ENCODE peak calls at places on chromosomes 13 and 19, in seven cellular contexts. G is SK-N-SH, H is GM12878, R is H1, B is HepG2, Z is K562, P is HCT116. V is an unnamed sample.

GRCh38 chr19:19656451-19657396 is 6.8 kb downstream of the ATP13A1 start:
- DNase-seq in H (no peak), B (no peak), R (no peak), P (no peak), Z (no peak), G (peak), V (no peak)

GRCh38 chr13:58687130-58687529 is 1055.6 kb downstream of the PCDH17 start:
- DNase-seq in P (no peak), G (peak), B (no peak), H (no peak), Z (no peak), R (no peak), V (no peak)

GRCh38 chr19:19575411-19575810 is 37.3 kb downstream of the CILP2 start:
- DNase-seq in G (no peak), P (no peak), R (no peak), H (no peak), B (no peak), Z (no peak), V (no peak)

GRCh38 chr13:113089693-113090414 is 15.7 kb upstream of the F7 start:
- DNase-seq in R (no peak), G (no peak), P (no peak), B (no peak), H (no peak), Z (no peak), V (no peak)

GRCh38 chr13:46179576-46180368 is 2.2 kb downstream of the LCP1 start:
- DNase-seq in R (no peak), H (no peak), B (no peak), G (no peak), Z (peak), P (no peak), V (no peak)

GRCh38 chr13:100069278-100069677 is 19.6 kb upstream of the PCCA start:
- DNase-seq in R (no peak), Z (no peak), P (no peak), B (no peak), G (no peak), H (no peak), V (no peak)

GRCh38 chr13:113749507-113749906 is 9.5 kb upstream of the TMEM255B start:
- DNase-seq in Z (no peak), B (no peak), H (no peak), R (no peak), G (no peak), P (no peak), V (no peak)

GRCh38 chr19:6276447-6276846 is 3.3 kb downstream of the MLLT1 start:
- DNase-seq in P (no peak), G (peak), B (no peak), R (no peak), H (no peak), Z (peak), V (no peak)

GRCh38 chr19:46720516-46721239 is 3.8 kb upstream of the PRKD2 start:
- DNase-seq in B (no peak), G (no peak), R (no peak), Z (no peak), H (no peak), P (no peak), V (no peak)

GRCh38 chr19:27966390-27966816 is 1246.5 kb downstream of the UQCRFS1 start:
- DNase-seq in H (no peak), B (no peak), P (no peak), R (no peak), G (peak), Z (no peak), V (peak)

GRCh38 chr19:5147074-5147970 is 178.4 kb downstream of the KDM4B start:
- DNase-seq in P (no peak), B (no peak), R (no peak), G (no peak), H (no peak), Z (no peak), V (no peak)

GRCh38 chr13:26629260-26629659 is 71.8 kb downstream of the WASF3 start:
- DNase-seq in Z (no peak), H (no peak), G (no peak), B (peak), P (no peak), R (no peak), V (peak)

GRCh38 chr19:10505583-10506229 is 2.5 kb upstream of the KEAP1 start:
- DNase-seq in R (no peak), P (peak), H (no peak), G (peak), B (peak), Z (peak), V (no peak)

GRCh38 chr19:35207391-35207871 is 21.1 kb downstream of the FAM187B start:
- DNase-seq in Z (no peak), H (no peak), G (no peak), B (no peak), R (no peak), P (no peak), V (no peak)

GRCh38 chr19:7941895-7942596 is 1.4 kb downstream of the TIMM44 start:
- DNase-seq in G (no peak), H (no peak), B (no peak), Z (no peak), P (no peak), R (no peak), V (no peak)

GRCh38 chr13:102907016-102907756 is 61.4 kb downstream of the ERCC5 start:
- DNase-seq in H (peak), R (no peak), Z (no peak), P (no peak), B (no peak), G (no peak), V (no peak)

GRCh38 chr19:37817180-37817911 is 38.0 kb upstream of the ZNF573 start:
- DNase-seq in G (peak), H (no peak), B (no peak), R (peak), Z (peak), P (no peak), V (no peak)

GRCh38 chr19:48470856-48471255 is 1.7 kb downstream of the CYTH2 start:
- DNase-seq in B (no peak), G (no peak), R (no peak), Z (no peak), H (no peak), P (no peak), V (no peak)

GRCh38 chr13:33615436-33615835 is 202.5 kb upstream of the RFC3 start:
- DNase-seq in H (no peak), P (no peak), G (peak), R (no peak), B (no peak), Z (no peak), V (peak)

GRCh38 chr19:40586611-40587010 is 9.9 kb downstream of the SHKBP1 start:
- DNase-seq in B (no peak), P (no peak), R (no peak), G (no peak), H (no peak), Z (no peak), V (no peak)

GRCh38 chr13:31351376-31351775 is 151.6 kb downstream of the B3GLCT start:
- DNase-seq in G (no peak), R (no peak), H (no peak), B (no peak), Z (no peak), P (no peak), V (no peak)

GRCh38 chr13:67107973-67108372 is 122.2 kb downstream of the PCDH9 start:
- DNase-seq in Z (no peak), H (no peak), G (no peak), B (no peak), R (no peak), P (no peak), V (no peak)

GRCh38 chr13:31267126-31267784 is 67.5 kb downstream of the B3GLCT start:
- DNase-seq in G (no peak), Z (no peak), B (no peak), H (no peak), R (no peak), P (no peak), V (no peak)

GRCh38 chr19:579111-579841 is 6.9 kb downstream of the BSG start:
- DNase-seq in Z (no peak), H (no peak), G (no peak), R (no peak), B (no peak), P (no peak), V (no peak)

GRCh38 chr13:51620165-51620983 is 36.1 kb downstream of the WDFY2 start:
- DNase-seq in R (no peak), B (peak), P (no peak), H (no peak), G (no peak), Z (no peak), V (no peak)

GRCh38 chr13:36157475-36157874 is 26.3 kb upstream of the DCLK1 start:
- DNase-seq in Z (no peak), R (no peak), H (no peak), P (no peak), B (no peak), G (no peak), V (no peak)

GRCh38 chr19:2711937-2712205 is 9.3 kb downstream of the DIRAS1 start:
- DNase-seq in R (no peak), P (no peak), Z (no peak), H (no peak), B (no peak), G (no peak), V (no peak)

GRCh38 chr13:72960541-72960940 is 98.3 kb upstream of the KLF5 start:
- DNase-seq in P (no peak), H (no peak), G (no peak), Z (no peak), R (no peak), B (peak), V (peak)

GRCh38 chr13:30141773-30142501 is 165.4 kb downstream of the KATNAL1 start:
- DNase-seq in G (no peak), B (no peak), H (no peak), Z (no peak), P (no peak), R (no peak), V (no peak)

GRCh38 chr19:35345671-35346111 is 2.0 kb upstream of the FFAR1 start:
- DNase-seq in G (no peak), R (no peak), H (no peak), P (no peak), Z (no peak), B (no peak), V (no peak)

GRCh38 chr13:95229855-95230254 is 71.4 kb downstream of the ABCC4 start:
- DNase-seq in H (no peak), B (no peak), G (no peak), R (no peak), Z (no peak), P (no peak), V (no peak)

GRCh38 chr13:109875746-109876145 is 89.4 kb upstream of the IRS2 start:
- DNase-seq in P (no peak), B (no peak), H (no peak), R (no peak), G (no peak), Z (no peak), V (no peak)

GRCh38 chr13:109873351-109874123 is 87.2 kb upstream of the IRS2 start:
- DNase-seq in R (no peak), Z (no peak), P (no peak), G (no peak), B (no peak), H (no peak), V (no peak)

GRCh38 chr13:109872864-109873263 is 86.5 kb upstream of the IRS2 start:
- DNase-seq in Z (no peak), P (no peak), B (no peak), H (no peak), G (no peak), R (no peak), V (no peak)

GRCh38 chr13:109874444-109874920 is 88.1 kb upstream of the IRS2 start:
- DNase-seq in R (no peak), G (no peak), Z (no peak), P (no peak), H (no peak), B (no peak), V (no peak)

DNA sequence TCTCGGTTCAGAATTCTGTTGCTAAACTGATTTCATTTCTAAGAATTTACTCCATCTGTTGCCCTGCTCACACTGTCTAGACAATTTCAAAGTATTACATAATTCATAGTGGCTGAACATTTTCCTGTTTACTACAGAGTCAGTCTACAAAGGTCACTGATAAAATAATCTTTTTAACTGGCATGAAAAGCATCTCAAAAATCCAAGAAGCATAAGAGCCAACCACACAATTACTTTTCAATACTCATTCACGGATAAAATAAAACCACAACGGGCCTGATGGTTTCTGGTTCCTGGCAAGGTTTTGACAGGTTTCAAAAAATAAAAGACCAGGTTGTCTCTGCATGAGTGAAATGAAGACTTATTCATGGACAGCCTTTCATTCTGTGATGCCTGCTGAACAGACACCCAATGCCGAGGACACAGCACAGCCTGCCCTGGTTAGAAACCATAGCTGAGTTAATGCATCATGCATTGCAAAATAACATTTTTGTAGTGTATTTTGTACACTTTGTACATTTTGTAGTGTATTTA is 88.6 kb upstream of the IRS2 start:
- DNase-seq in P (no peak), G (no peak), B (no peak), Z (no peak), R (no peak), H (no peak), V (no peak)
- TF ChIP-seq JUND in P (no peak), G (peak), B (no peak), Z (no peak), R (no peak), H (no peak), V (no peak)

GRCh38 chr19:17311455-17312248 is 2.3 kb downstream of the DDA1 start:
- DNase-seq in H (no peak), Z (no peak), R (no peak), B (peak), G (no peak), P (no peak), V (no peak)
- TF ChIP-seq JUND in H (no peak), Z (no peak), R (no peak), B (no peak), G (no peak), P (no peak), V (no peak)

GRCh38 chr19:44643605-44644390 is at the start of gene PVR:
- DNase-seq in R (peak), B (peak), Z (peak), P (no peak), G (peak), H (no peak), V (peak)

GRCh38 chr19:44645407-44646048 is 1.8 kb downstream of the PVR start:
- DNase-seq in G (no peak), H (no peak), P (no peak), B (no peak), Z (no peak), R (no peak), V (no peak)

GRCh38 chr19:44642375-44642774 is 1.3 kb upstream of the PVR start:
- DNase-seq in R (no peak), G (no peak), B (no peak), P (no peak), Z (no peak), H (no peak), V (no peak)

GRCh38 chr19:44646049-44646416 is 2.3 kb downstream of the PVR start:
- DNase-seq in R (no peak), Z (no peak), H (no peak), B (no peak), G (no peak), P (no peak), V (no peak)

DNA sequence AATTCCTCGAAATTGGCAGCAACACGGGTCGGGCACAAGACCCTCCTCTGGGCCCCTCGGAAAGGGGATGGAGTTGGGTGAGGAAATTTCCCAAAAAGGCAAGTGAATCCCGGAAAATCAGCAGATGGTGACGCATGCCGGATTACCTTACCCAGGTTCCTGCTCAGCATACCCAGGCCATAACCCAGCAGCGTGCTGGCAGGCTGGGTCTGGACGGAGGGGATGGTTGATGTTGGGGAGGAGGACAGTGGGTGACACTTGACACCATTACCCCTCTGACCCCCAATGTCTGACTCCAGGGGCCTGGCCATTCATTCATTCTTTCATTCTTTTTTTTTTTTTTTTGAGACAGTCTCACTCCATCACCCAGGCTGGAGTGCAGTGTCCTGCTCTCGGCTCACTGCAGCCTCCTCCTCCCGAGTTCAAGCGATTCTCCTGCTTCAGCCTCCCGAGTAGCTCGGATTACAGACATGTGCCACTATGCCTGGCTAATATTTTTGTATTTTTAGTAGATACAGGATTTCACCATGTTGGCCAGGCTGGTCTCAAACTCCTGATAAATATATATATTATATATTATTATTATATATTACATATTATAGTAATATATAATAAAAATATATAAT is 794 bp downstream of the PVR start:
- DNase-seq in B (peak), H (no peak), G (peak), R (peak), P (no peak), Z (peak), V (peak)
- TF ChIP-seq JUND in B (no peak), H (no peak), G (no peak), R (peak), P (no peak), Z (no peak), V (no peak)

DNA sequence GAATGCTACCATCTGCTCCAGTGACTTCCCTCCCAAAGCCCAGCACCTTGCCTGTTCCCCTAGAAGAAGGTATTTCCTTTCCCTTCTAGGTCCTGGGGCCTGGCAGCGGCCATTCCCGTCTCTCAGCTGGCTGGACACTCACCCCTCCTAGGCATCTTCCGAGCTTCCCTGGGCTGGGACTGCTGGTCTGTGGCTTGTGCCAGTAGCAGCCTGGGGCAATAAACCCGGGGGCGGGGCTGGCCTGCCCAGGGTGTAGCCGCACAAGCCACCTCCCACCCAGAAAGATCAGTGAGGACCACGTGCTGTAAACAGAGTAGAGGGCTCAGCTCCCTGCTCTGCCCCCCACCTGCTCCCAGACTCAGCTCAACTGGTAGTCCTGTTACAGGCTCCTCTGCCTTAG is 15.0 kb downstream of the LIPE start:
- DNase-seq in P (no peak), Z (no peak), R (no peak), B (no peak), H (no peak), G (peak), V (no peak)
- TF ChIP-seq JUND in P (no peak), Z (no peak), R (no peak), B (no peak), H (no peak), G (no peak), V (no peak)

GRCh38 chr19:38880882-38881609 is 3.0 kb upstream of the RINL start:
- DNase-seq in H (no peak), B (no peak), G (peak), R (no peak), P (no peak), Z (peak), V (no peak)
- TF ChIP-seq JUND in H (no peak), B (no peak), G (no peak), R (no peak), P (no peak), Z (no peak), V (no peak)

DNA sequence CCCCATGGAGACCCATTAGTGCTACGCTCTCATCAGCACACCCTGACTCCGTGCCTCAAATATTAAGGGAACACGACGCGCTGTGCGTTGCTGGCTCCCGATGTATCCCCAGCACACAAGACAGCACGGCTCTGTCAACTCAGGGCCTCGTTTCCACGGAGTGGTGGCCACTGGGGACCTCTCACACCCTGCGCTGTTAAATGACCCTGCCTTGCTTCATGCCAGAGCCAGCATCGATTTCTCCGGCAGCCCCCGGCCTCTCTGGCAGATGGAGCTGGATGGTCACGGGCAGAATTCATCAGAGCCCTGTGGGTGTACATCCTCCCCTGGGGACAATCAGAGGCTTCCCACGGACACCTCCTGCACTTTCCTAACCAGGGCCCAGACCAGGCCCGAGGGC is 25.1 kb downstream of the PEPD start:
- DNase-seq in B (no peak), Z (no peak), P (no peak), H (no peak), R (no peak), G (peak), V (no peak)
- TF ChIP-seq JUND in B (no peak), Z (no peak), P (no peak), H (no peak), R (no peak), G (no peak), V (no peak)

GRCh38 chr19:31668916-31669315 is 319.7 kb upstream of the TSHZ3 start:
- DNase-seq in H (no peak), B (no peak), P (no peak), G (no peak), Z (no peak), R (no peak), V (no peak)
- TF ChIP-seq JUND in H (no peak), B (no peak), P (no peak), G (no peak), Z (no peak), R (no peak), V (no peak)

GRCh38 chr13:44786724-44787123 is 202.5 kb downstream of the NUFIP1 start:
- DNase-seq in Z (no peak), G (no peak), R (no peak), P (no peak), H (no peak), B (no peak), V (no peak)
- TF ChIP-seq JUND in Z (no peak), G (no peak), R (no peak), P (no peak), H (no peak), B (no peak), V (no peak)